ENCODE peak calls at places on chromosomes 2 and 18, in four cellular contexts. H is GM12878, J is K562, V is HepG2. W is an unnamed sample.
A peak's percentile ranks its signal among the peaks of the same experiment; 100 is the strongest.

GRCh38 chr2:240137596-240138274 is 1.6 kb upstream of the COPS9 start:
- DNase-seq in H (no peak), J (no peak), V (no peak), W (no peak)

GRCh38 chr18:54828290-54828871 is at the start of gene RAB27B:
- DNase-seq in H (no peak), J (no peak), V (peak; percentile 25), W (peak; percentile 90)

GRCh38 chr2:66571873-66572272 is 136.9 kb downstream of the MEIS1 start:
- DNase-seq in H (no peak), J (no peak), V (no peak), W (no peak)

GRCh38 chr2:129912066-129912820 is 67.2 kb upstream of the RAB6C start:
- DNase-seq in H (no peak), J (no peak), V (no peak), W (no peak)

GRCh38 chr18:13611058-13611615 is 115.2 kb downstream of the FAM210A start:
- DNase-seq in H (no peak), J (no peak), V (no peak), W (no peak)

GRCh38 chr2:120988051-120988707 is 252.5 kb downstream of the GLI2 start:
- DNase-seq in H (no peak), J (no peak), V (no peak), W (no peak)

GRCh38 chr2:15754703-15755099 is 163.0 kb downstream of the DDX1 start:
- DNase-seq in H (no peak), J (no peak), V (no peak), W (no peak)

GRCh38 chr2:240624950-240625621 is at the start of gene GPR35:
- DNase-seq in H (peak; percentile 42), J (peak; percentile 64), V (no peak), W (peak; percentile 26)

GRCh38 chr2:120702751-120703150 is 32.9 kb upstream of the GLI2 start:
- DNase-seq in H (no peak), J (no peak), V (no peak), W (no peak)

GRCh38 chr2:150146879-150147278 is 340.6 kb downstream of the RND3 start:
- DNase-seq in H (no peak), J (no peak), V (no peak), W (no peak)

GRCh38 chr2:174442546-174443510 is 44.0 kb downstream of the GPR155 start:
- DNase-seq in H (no peak), J (no peak), V (no peak), W (peak; percentile 15)

GRCh38 chr2:71938659-71939587 is 208.7 kb downstream of the CYP26B1 start:
- DNase-seq in H (no peak), J (no peak), V (no peak), W (no peak)

GRCh38 chr18:58556333-58557012 is 72.4 kb downstream of the ALPK2 start:
- DNase-seq in H (no peak), J (no peak), V (no peak), W (no peak)

GRCh38 chr2:65357095-65357958 is 75.1 kb downstream of the SPRED2 start:
- DNase-seq in H (no peak), J (no peak), V (no peak), W (no peak)

GRCh38 chr18:63788447-63789096 is 13.4 kb downstream of the SERPINB7 start:
- DNase-seq in H (no peak), J (no peak), V (no peak), W (peak; percentile 2)

GRCh38 chr2:62292190-62292589 is 96.3 kb downstream of the B3GNT2 start:
- DNase-seq in H (no peak), J (no peak), V (peak; percentile 66), W (no peak)

GRCh38 chr2:101624706-101625332 is 72.7 kb upstream of the MAP4K4 start:
- DNase-seq in H (no peak), J (no peak), V (no peak), W (no peak)

GRCh38 chr2:20443276-20443920 is 3.5 kb upstream of the RHOB start:
- DNase-seq in H (no peak), J (no peak), V (peak; percentile 77), W (peak; percentile 88)

GRCh38 chr2:161090401-161090800 is 69.8 kb upstream of the TANK start:
- DNase-seq in H (no peak), J (no peak), V (no peak), W (no peak)

GRCh38 chr2:196677404-196677803 is 37.9 kb downstream of the CCDC150 start:
- DNase-seq in H (no peak), J (no peak), V (no peak), W (peak; percentile 17)

GRCh38 chr2:187198136-187198535 is 249.9 kb downstream of the CALCRL start:
- DNase-seq in H (no peak), J (no peak), V (no peak), W (no peak)

GRCh38 chr2:207746131-207746530 is 23.6 kb downstream of the FZD5 start:
- DNase-seq in H (no peak), J (peak; percentile 51), V (peak; percentile 85), W (peak; percentile 41)

GRCh38 chr2:146143971-146144370 is 1624.1 kb upstream of the ZEB2 start:
- DNase-seq in H (no peak), J (no peak), V (no peak), W (no peak)

GRCh38 chr2:39503277-39503676 is 66.2 kb upstream of the MAP4K3 start:
- DNase-seq in H (no peak), J (no peak), V (no peak), W (no peak)

GRCh38 chr2:39501412-39501811 is 64.3 kb upstream of the MAP4K3 start:
- DNase-seq in H (no peak), J (no peak), V (no peak), W (no peak)

GRCh38 chr2:39508243-39508642 is 71.2 kb upstream of the MAP4K3 start:
- DNase-seq in H (no peak), J (no peak), V (no peak), W (no peak)

GRCh38 chr2:39506215-39506614 is 69.1 kb upstream of the MAP4K3 start:
- DNase-seq in H (no peak), J (no peak), V (no peak), W (no peak)

DNA sequence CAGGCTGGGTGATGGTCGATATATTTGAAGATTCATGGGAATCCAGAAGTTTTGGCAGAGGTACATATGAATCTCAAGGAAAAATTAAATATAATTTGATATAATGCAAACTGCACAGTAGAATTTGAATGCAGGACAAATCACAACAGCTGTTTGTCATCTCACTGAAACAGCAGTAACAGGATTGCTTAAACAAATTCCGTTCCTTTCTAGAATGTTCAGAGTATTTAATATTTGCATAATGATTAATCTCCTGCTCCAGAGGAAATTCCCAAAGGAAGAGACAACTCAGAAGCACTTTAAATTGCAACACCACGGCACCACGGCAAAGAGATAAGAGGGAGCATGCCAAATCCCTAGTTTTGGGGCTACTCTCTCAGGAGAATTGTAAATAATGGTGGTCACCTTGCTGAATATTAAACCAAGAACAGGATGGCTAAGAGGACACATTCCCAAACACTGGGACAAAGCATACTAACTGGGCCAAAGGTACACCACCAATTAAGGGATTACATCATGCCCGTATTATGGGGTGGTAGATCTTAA is 67.8 kb upstream of the MAP4K3 start:
- DNase-seq in H (no peak), J (no peak), V (peak; percentile 92), W (peak; percentile 73)
- TF ChIP-seq POLR2A in H (no peak), J (no peak), V (no peak), W (no peak)

DNA sequence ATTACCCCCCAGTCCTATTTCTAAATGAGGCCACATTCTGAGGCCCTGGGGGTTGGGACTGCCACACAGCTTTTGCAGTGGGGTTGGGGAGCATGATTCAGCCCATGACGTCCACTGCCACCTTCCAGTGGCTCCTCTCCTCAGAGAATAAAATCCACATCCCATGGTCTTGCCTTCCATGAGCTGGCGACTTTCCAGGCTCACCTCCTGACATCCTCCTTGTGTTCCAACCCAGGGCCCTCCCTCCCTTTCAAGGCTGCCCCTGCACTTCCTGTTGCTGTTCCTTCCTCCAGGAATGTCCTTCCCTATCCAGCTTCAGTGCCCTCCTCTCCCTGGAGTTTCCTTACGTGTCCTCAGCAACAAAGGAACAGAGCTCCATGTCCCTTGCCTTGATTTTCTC is 187.3 kb upstream of the ID2 start:
- DNase-seq in H (no peak), J (no peak), V (no peak), W (no peak)
- TF ChIP-seq MYC in H (no peak), J (no peak), V (no peak), W (no peak)

DNA sequence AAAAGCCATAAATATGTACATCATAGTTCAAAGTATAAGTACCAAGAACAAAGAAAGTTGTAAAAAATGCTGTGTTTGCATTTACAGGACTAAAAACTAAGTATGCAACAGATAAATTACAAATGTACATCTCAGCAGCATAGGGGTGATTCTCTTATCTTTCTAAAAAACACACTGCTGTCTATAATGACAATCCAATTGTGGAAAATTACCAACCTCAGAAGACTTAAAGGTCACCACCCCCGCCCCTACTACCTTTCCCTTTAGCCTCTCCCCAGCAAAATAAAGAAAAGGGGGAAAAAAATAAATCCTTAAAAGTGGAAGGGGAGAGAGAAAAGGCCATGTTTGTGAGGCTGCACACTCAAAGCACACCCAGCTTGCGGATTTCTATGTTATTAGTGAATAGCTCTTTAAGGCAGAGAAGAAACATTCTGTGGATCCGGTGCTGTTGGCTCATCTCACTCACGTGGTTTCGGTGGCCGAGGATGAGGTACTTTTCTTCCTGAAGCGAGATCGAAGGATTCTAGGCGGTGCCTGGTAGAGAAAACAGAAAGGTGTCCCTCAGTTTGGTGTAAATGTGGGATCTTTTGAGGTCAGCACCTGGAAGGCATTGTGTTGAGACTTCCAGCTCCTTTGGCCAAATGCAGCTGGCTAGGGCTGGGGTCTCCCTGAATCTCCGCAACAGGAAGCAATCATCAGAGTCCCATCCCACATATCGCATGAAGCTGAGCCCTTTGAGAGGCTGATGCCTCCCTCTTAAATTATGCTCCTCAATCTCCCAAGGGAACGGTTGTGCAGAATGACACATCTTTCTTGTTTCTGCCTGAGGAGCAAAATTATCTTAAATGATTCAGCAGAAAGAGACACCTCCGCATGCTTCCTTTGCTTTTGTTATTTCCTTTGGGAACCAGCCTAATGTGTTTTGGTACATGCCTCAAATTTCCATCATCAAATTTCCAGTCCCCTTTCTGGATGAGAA is 17.6 kb downstream of the MRPL35 start:
- DNase-seq in H (no peak), J (peak; percentile 44), V (no peak), W (no peak)
- TF ChIP-seq USF2 in H (no peak), J (peak; percentile 35), V (no peak), W (no peak)

GRCh38 chr2:27581417-27582128 is 1.3 kb upstream of the ZNF512 start:
- DNase-seq in H (no peak), J (no peak), V (no peak), W (no peak)

GRCh38 chr2:27582129-27582694 is 630 bp upstream of the ZNF512 start:
- DNase-seq in H (no peak), J (no peak), V (no peak), W (no peak)

GRCh38 chr2:27584597-27584996 is 1.8 kb downstream of the ZNF512 start:
- DNase-seq in H (no peak), J (no peak), V (no peak), W (no peak)

GRCh38 chr2:27583390-27583915 is 611 bp downstream of the ZNF512 start:
- DNase-seq in H (no peak), J (peak; percentile 14), V (no peak), W (no peak)

DNA sequence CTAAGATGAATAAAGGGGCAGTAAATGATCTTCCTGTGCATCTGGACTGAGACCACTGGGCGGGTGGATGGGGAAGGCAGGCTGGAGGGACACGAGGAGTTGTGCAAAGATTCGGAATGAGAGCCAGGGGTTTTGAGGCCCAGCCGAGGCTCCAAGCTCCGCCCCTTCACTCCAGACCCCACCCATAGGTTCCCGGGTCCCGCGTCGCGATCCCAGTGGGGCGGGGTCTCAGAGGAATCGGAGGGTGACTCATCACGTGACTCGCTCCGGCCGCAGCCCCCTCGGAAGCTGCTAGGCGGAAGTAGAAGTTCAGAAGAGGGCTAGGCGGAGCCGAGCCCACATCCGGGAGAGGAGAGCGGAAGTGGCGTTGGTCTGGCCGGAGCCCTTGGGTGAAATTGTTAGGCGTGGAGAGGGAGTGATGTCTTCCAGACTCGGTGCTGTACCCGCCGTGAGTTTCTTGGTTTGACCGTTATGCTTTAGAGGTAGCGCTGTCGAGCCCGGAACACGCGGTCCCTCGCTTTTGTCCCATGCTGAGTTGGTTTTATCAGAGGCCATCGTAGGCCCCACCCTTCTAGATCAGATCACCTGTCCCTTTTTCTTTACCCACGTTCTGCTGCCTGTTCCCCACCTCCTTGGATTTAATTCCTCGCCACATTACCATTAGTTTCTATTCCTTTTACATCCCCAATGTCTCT is at the start of gene ZNF512:
- DNase-seq in H (peak; percentile 73), J (peak; percentile 98), V (peak; percentile 96), W (peak; percentile 94)
- TF ChIP-seq POLR2A in H (peak; percentile 80), J (peak; percentile 92), V (peak; percentile 87), W (peak; percentile 69)

W was measured in A549.